ENCODE peak calls at places on chromosomes 16 and 17, in five cellular contexts. One of them, this sample, is unnamed.

GRCh38 chr17:36524428-36524876 is 10.2 kb downstream of the MYO19 start:
- DNase-seq in AG04449: no peak
- DNase-seq in nephron progenitor cell: no peak
- DNase-seq in AG10803: no peak
- DNase-seq in ascending aorta: no peak
- DNase-seq in this sample: no peak

GRCh38 chr17:8448310-8448709 is 12.6 kb downstream of the NDEL1 start:
- DNase-seq in AG04449: no peak
- DNase-seq in nephron progenitor cell: no peak
- DNase-seq in AG10803: no peak
- DNase-seq in ascending aorta: no peak
- DNase-seq in this sample: no peak

GRCh38 chr16:50635505-50636392 is 45.4 kb downstream of the SNX20 start:
- DNase-seq in AG04449: no peak
- DNase-seq in nephron progenitor cell: no peak
- DNase-seq in AG10803: no peak
- DNase-seq in ascending aorta: no peak
- DNase-seq in this sample: no peak

GRCh38 chr17:48456584-48456983 is 26.6 kb upstream of the SKAP1 start:
- DNase-seq in AG04449: no peak
- DNase-seq in nephron progenitor cell: no peak
- DNase-seq in AG10803: no peak
- DNase-seq in ascending aorta: no peak
- DNase-seq in this sample: peak; percentile 16

GRCh38 chr16:3458278-3458851 is 14.9 kb downstream of the NAA60 start:
- DNase-seq in AG04449: no peak
- DNase-seq in nephron progenitor cell: no peak
- DNase-seq in AG10803: peak; percentile 65
- DNase-seq in ascending aorta: peak; percentile 64
- DNase-seq in this sample: no peak

GRCh38 chr17:38898812-38899348 is 26.5 kb upstream of the LASP1NB start:
- DNase-seq in AG04449: no peak
- DNase-seq in nephron progenitor cell: no peak
- DNase-seq in AG10803: no peak
- DNase-seq in ascending aorta: no peak
- DNase-seq in this sample: no peak

GRCh38 chr17:2723997-2724782 is 12.6 kb upstream of the CLUH start:
- DNase-seq in AG04449: no peak
- DNase-seq in nephron progenitor cell: peak; percentile 51
- DNase-seq in AG10803: no peak
- DNase-seq in ascending aorta: no peak
- DNase-seq in this sample: no peak

GRCh38 chr17:17866897-17867296 is 30.1 kb upstream of the SREBF1 start:
- DNase-seq in AG04449: no peak
- DNase-seq in nephron progenitor cell: no peak
- DNase-seq in AG10803: no peak
- DNase-seq in ascending aorta: no peak
- DNase-seq in this sample: no peak

GRCh38 chr17:74950207-74950606 is 14.5 kb downstream of the OTOP3 start:
- DNase-seq in AG04449: no peak
- DNase-seq in nephron progenitor cell: no peak
- DNase-seq in AG10803: no peak
- DNase-seq in ascending aorta: no peak
- DNase-seq in this sample: peak; percentile 23

GRCh38 chr17:12859520-12859919 is 70.2 kb downstream of the ARHGAP44 start:
- DNase-seq in AG04449: no peak
- DNase-seq in nephron progenitor cell: no peak
- DNase-seq in AG10803: no peak
- DNase-seq in ascending aorta: no peak
- DNase-seq in this sample: peak; percentile 21

GRCh38 chr16:1102921-1103648 is 7.0 kb upstream of the C1QTNF8 start:
- DNase-seq in AG04449: no peak
- DNase-seq in nephron progenitor cell: peak; percentile 91
- DNase-seq in AG10803: peak; percentile 12
- DNase-seq in ascending aorta: no peak
- DNase-seq in this sample: peak; percentile 39

GRCh38 chr16:11251525-11252481 is 4.2 kb downstream of the SOCS1 start:
- DNase-seq in AG04449: peak; percentile 52
- DNase-seq in nephron progenitor cell: no peak
- DNase-seq in AG10803: peak; percentile 61
- DNase-seq in ascending aorta: no peak
- DNase-seq in this sample: no peak

GRCh38 chr16:7615565-7615964 is 282.9 kb downstream of the RBFOX1 start:
- DNase-seq in AG04449: no peak
- DNase-seq in nephron progenitor cell: no peak
- DNase-seq in AG10803: no peak
- DNase-seq in ascending aorta: no peak
- DNase-seq in this sample: no peak

GRCh38 chr17:74862108-74862901 is 2.6 kb upstream of the GRIN2C start:
- DNase-seq in AG04449: no peak
- DNase-seq in nephron progenitor cell: peak; percentile 93
- DNase-seq in AG10803: peak; percentile 36
- DNase-seq in ascending aorta: peak; percentile 76
- DNase-seq in this sample: peak; percentile 53

GRCh38 chr17:22304667-22305303 is 612.5 kb downstream of the KCNJ18 start:
- DNase-seq in AG04449: no peak
- DNase-seq in nephron progenitor cell: no peak
- DNase-seq in AG10803: no peak
- DNase-seq in ascending aorta: no peak
- DNase-seq in this sample: no peak

GRCh38 chr17:61502292-61502691 is 50.1 kb downstream of the TBX4 start:
- DNase-seq in AG04449: no peak
- DNase-seq in nephron progenitor cell: no peak
- DNase-seq in AG10803: no peak
- DNase-seq in ascending aorta: no peak
- DNase-seq in this sample: no peak

GRCh38 chr17:61499632-61500031 is 47.4 kb downstream of the TBX4 start:
- DNase-seq in AG04449: no peak
- DNase-seq in nephron progenitor cell: no peak
- DNase-seq in AG10803: no peak
- DNase-seq in ascending aorta: no peak
- DNase-seq in this sample: no peak

GRCh38 chr17:61498595-61498994 is 46.4 kb downstream of the TBX4 start:
- DNase-seq in AG04449: no peak
- DNase-seq in nephron progenitor cell: no peak
- DNase-seq in AG10803: no peak
- DNase-seq in ascending aorta: no peak
- DNase-seq in this sample: no peak

GRCh38 chr17:61498042-61498441 is 45.8 kb downstream of the TBX4 start:
- DNase-seq in AG04449: no peak
- DNase-seq in nephron progenitor cell: no peak
- DNase-seq in AG10803: no peak
- DNase-seq in ascending aorta: no peak
- DNase-seq in this sample: no peak

GRCh38 chr17:61500287-61500686 is 48.1 kb downstream of the TBX4 start:
- DNase-seq in AG04449: no peak
- DNase-seq in nephron progenitor cell: no peak
- DNase-seq in AG10803: no peak
- DNase-seq in ascending aorta: no peak
- DNase-seq in this sample: no peak
- TF ChIP-seq CTCF in AG04449: no peak
- TF ChIP-seq CTCF in nephron progenitor cell: no peak
- TF ChIP-seq CTCF in AG10803: no peak
- TF ChIP-seq CTCF in ascending aorta: no peak
- TF ChIP-seq CTCF in this sample: no peak

GRCh38 chr17:979539-980405 is at the start of gene NXN:
- DNase-seq in AG04449: no peak
- DNase-seq in nephron progenitor cell: peak; percentile 97
- DNase-seq in AG10803: peak; percentile 65
- DNase-seq in ascending aorta: peak; percentile 87
- DNase-seq in this sample: peak; percentile 58
- TF ChIP-seq CTCF in AG04449: peak; percentile 47
- TF ChIP-seq CTCF in nephron progenitor cell: no peak
- TF ChIP-seq CTCF in AG10803: peak; percentile 27
- TF ChIP-seq CTCF in ascending aorta: no peak
- TF ChIP-seq CTCF in this sample: peak; percentile 20

DNA sequence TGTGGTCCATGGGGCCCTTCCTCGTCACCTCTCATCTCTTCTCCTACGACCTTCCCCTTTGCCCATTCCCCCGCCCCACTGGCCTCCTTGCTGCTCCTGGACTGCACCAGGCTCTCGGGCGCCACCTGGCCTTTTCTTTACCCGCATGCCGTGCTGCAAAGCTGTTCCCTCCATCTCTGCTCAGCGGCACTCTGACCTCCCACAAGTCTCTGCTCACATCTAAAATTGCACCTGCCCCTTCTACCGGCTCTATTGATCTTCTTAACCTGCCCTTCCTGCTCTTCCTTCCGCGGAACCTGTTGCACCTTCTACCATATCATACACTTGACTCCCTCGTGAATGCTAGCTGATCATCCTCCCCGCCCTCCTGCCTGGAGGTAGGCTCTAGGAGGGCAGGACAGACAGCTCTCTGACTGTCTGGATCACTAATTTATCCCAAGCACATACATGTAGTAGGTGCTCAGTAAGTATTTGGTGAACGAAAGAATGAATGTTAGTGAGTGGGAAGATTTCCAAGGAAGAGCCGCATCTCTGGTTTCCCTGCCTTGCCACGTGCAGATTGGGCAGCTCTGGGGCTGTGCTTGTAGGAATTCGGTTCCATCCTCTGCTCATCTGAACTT is 17.3 kb downstream of the DNAH17 start:
- DNase-seq in AG04449: no peak
- DNase-seq in nephron progenitor cell: no peak
- DNase-seq in AG10803: no peak
- DNase-seq in ascending aorta: no peak
- DNase-seq in this sample: no peak
- TF ChIP-seq CTCF in AG04449: no peak
- TF ChIP-seq CTCF in nephron progenitor cell: no peak
- TF ChIP-seq CTCF in AG10803: no peak
- TF ChIP-seq CTCF in ascending aorta: no peak
- TF ChIP-seq CTCF in this sample: no peak

DNA sequence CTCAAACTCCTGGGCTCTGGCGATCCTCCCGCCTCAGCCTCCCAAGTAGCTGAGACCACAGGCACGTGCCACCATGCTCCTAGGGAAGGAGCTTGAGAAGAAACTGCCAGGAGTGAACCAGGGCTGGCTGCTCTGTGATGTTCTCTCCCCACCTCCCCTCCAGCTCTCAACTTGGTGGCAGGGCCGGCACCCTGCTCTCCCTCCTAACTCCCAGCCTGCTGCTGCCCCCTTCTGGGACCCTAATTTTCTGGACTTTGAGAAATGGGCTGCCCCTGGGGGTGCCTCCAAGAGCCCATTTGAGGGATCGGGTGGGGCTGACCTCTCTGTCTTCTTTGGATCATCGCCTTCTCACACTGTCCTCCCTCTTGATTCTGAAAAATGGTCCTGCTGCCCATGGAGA is 14.9 kb upstream of the STAT3 start:
- DNase-seq in AG04449: no peak
- DNase-seq in nephron progenitor cell: peak; percentile 35
- DNase-seq in AG10803: no peak
- DNase-seq in ascending aorta: no peak
- DNase-seq in this sample: no peak
- TF ChIP-seq CTCF in AG04449: no peak
- TF ChIP-seq CTCF in nephron progenitor cell: peak; percentile 13
- TF ChIP-seq CTCF in AG10803: no peak
- TF ChIP-seq CTCF in ascending aorta: no peak
- TF ChIP-seq CTCF in this sample: no peak

GRCh38 chr16:83606486-83607030 is 201.2 kb upstream of the HSBP1 start:
- DNase-seq in AG04449: no peak
- DNase-seq in nephron progenitor cell: no peak
- DNase-seq in AG10803: no peak
- DNase-seq in ascending aorta: no peak
- DNase-seq in this sample: no peak
- TF ChIP-seq CTCF in AG04449: no peak
- TF ChIP-seq CTCF in nephron progenitor cell: no peak
- TF ChIP-seq CTCF in AG10803: no peak
- TF ChIP-seq CTCF in ascending aorta: no peak
- TF ChIP-seq CTCF in this sample: no peak

DNA sequence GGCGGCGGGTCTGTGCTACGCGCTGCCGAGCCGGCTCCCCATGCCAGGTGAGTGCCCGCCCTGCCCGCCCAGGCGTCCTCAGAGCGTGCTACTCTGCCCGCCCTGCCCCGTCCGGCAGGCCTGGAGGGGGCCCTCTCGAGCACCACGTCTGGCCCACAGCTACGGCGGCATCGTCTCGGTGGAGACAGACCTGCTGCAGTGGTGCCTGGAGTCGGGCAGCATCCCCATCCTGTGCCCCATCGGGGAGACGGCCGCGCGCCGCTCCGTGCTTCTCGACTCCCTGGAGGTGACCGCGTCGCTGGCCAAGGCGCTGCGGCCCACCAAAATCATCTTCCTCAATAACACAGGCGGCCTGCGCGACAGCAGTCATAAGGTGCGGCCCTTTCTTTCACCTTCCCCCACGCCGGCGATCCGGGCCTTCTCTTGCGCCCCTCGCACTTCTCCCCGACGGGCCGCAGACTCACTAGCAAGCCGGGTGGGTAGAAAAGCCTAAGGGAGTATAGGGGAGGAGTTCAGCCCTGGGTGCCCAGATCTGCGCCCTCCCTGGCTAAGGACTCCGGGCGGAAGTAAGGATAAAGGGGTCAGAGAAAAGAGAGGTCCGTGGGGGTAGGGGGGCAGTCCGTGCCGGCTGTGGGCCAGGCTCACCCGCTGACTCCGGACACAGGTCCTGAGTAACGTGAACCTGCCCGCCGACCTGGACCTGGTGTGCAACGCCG is 1.6 kb downstream of the NAGS start:
- DNase-seq in AG04449: no peak
- DNase-seq in nephron progenitor cell: peak; percentile 46
- DNase-seq in AG10803: no peak
- DNase-seq in ascending aorta: no peak
- DNase-seq in this sample: no peak
- TF ChIP-seq CTCF in AG04449: peak; percentile 37
- TF ChIP-seq CTCF in nephron progenitor cell: peak; percentile 12
- TF ChIP-seq CTCF in AG10803: peak; percentile 19
- TF ChIP-seq CTCF in ascending aorta: no peak
- TF ChIP-seq CTCF in this sample: no peak